ENCODE peak calls at places on chromosome X, in seven cellular contexts. F is GM23248; H is activated CD8-positive, alpha-beta T cell treated with anti-CD3 and anti-CD28 coated beads for 36 hours; A is NCI-H1092; V is cardiac muscle cell; C is WTC11; Q is IMR-90. P is an unnamed sample.

GRCh38 chrX:119624417-119624816 is 18.2 kb upstream of the NKRF start:
- DNase-seq in F (no peak), H (no peak), A (no peak), V (no peak), C (no peak), Q (no peak), P (no peak)

GRCh38 chrX:70554523-70554922 is 109.9 kb downstream of the DLG3 start:
- DNase-seq in F (peak), H (no peak), A (no peak), V (peak), C (no peak), Q (peak), P (no peak)

GRCh38 chrX:68842781-68843581 is 14.2 kb downstream of the EFNB1 start:
- DNase-seq in F (no peak), H (no peak), A (no peak), V (peak), C (no peak), Q (peak), P (no peak)

GRCh38 chrX:115324194-115324593 is 34.7 kb downstream of the LUZP4 start:
- DNase-seq in F (peak), H (no peak), A (no peak), V (peak), C (no peak), Q (peak), P (no peak)

GRCh38 chrX:150050387-150050786 is 112.1 kb upstream of the EOLA2 start:
- DNase-seq in F (no peak), H (peak), A (no peak), V (no peak), C (no peak), Q (no peak), P (no peak)

GRCh38 chrX:71224098-71224708 is 1.2 kb downstream of the GJB1 start:
- DNase-seq in F (no peak), H (no peak), A (no peak), V (no peak), C (no peak), Q (no peak), P (no peak)

GRCh38 chrX:45172890-45173289 is 27.8 kb downstream of the DIPK2B start:
- DNase-seq in F (peak), H (no peak), A (no peak), V (peak), C (no peak), Q (peak), P (no peak)

GRCh38 chrX:154093965-154094364 is 3.6 kb downstream of the MECP2 start:
- DNase-seq in F (no peak), H (no peak), A (no peak), V (no peak), C (no peak), Q (no peak), P (no peak)

GRCh38 chrX:21623778-21624501 is 34.2 kb downstream of the KLHL34 start:
- DNase-seq in F (no peak), H (no peak), A (no peak), V (no peak), C (no peak), Q (no peak), P (no peak)

GRCh38 chrX:21847342-21847741 is 7.9 kb downstream of the MBTPS2 start:
- DNase-seq in F (no peak), H (no peak), A (no peak), V (no peak), C (no peak), Q (no peak), P (no peak)

GRCh38 chrX:49000640-49001039 is 1.4 kb downstream of the GRIPAP1 start:
- DNase-seq in F (no peak), H (no peak), A (no peak), V (no peak), C (no peak), Q (no peak), P (no peak)

GRCh38 chrX:131778269-131779218 is 234.7 kb downstream of the OR13H1 start:
- DNase-seq in F (no peak), H (no peak), A (no peak), V (no peak), C (no peak), Q (peak), P (no peak)

GRCh38 chrX:65607070-65607742 is 60.2 kb upstream of the MSN start:
- DNase-seq in F (peak), H (peak), A (no peak), V (peak), C (no peak), Q (peak), P (peak)

GRCh38 chrX:53456254-53456653 is 22.1 kb upstream of the HSD17B10 start:
- DNase-seq in F (peak), H (no peak), A (no peak), V (no peak), C (no peak), Q (peak), P (peak)

GRCh38 chrX:45622538-45622937 is 421.9 kb upstream of the DIPK2B start:
- DNase-seq in F (peak), H (no peak), A (no peak), V (no peak), C (no peak), Q (peak), P (peak)